ENCODE peak calls at places on chromosomes 5 and 9, in four cellular contexts. One of them, this sample, is unnamed. For H3K4me1, the result is how much of the 10 kb centered on the place peaks cover.

GRCh38 chr5:124628721-124629596 is 117.5 kb downstream of the ZNF608 start:
- DNase-seq in HCT116: peak
- DNase-seq in ovary: no peak
- DNase-seq in A549: peak
- DNase-seq in this sample: no peak

GRCh38 chr9:6968271-6968670 is 210.5 kb downstream of the KDM4C start:
- DNase-seq in HCT116: no peak
- DNase-seq in A549: no peak
- DNase-seq in ovary: no peak
- DNase-seq in this sample: no peak

GRCh38 chr5:106094128-106094726 is 1576.5 kb downstream of the EFNA5 start:
- DNase-seq in ovary: no peak
- DNase-seq in A549: peak
- DNase-seq in HCT116: no peak
- DNase-seq in this sample: no peak

GRCh38 chr9:79129865-79130480 is 441.8 kb upstream of the TLE4 start:
- DNase-seq in HCT116: peak
- DNase-seq in A549: peak
- DNase-seq in ovary: peak
- DNase-seq in this sample: no peak

GRCh38 chr9:33164138-33164809 is 2.9 kb downstream of the B4GALT1 start:
- DNase-seq in HCT116: no peak
- DNase-seq in ovary: peak
- DNase-seq in A549: no peak
- DNase-seq in this sample: no peak

GRCh38 chr9:22030101-22030598 is 21.0 kb upstream of the CDKN2B start:
- DNase-seq in A549: no peak
- DNase-seq in ovary: no peak
- DNase-seq in HCT116: no peak
- DNase-seq in this sample: no peak

GRCh38 chr5:51225671-51226419 is 157.4 kb upstream of the ISL1 start:
- DNase-seq in ovary: no peak
- DNase-seq in A549: no peak
- DNase-seq in HCT116: no peak
- DNase-seq in this sample: no peak

GRCh38 chr9:133979124-133979920 is 12.8 kb downstream of the VAV2 start:
- DNase-seq in ovary: no peak
- DNase-seq in HCT116: no peak
- DNase-seq in A549: no peak
- DNase-seq in this sample: no peak

GRCh38 chr5:35442916-35443639 is 174.6 kb upstream of the SPEF2 start:
- DNase-seq in HCT116: no peak
- DNase-seq in A549: no peak
- DNase-seq in ovary: no peak
- DNase-seq in this sample: no peak

GRCh38 chr9:77980622-77981021 is 51.0 kb downstream of the GNAQ start:
- DNase-seq in ovary: no peak
- DNase-seq in HCT116: no peak
- DNase-seq in A549: no peak
- DNase-seq in this sample: no peak

GRCh38 chr9:84592918-84593317 is 76.6 kb upstream of the NTRK2 start:
- DNase-seq in A549: no peak
- DNase-seq in HCT116: no peak
- DNase-seq in ovary: no peak
- DNase-seq in this sample: no peak

GRCh38 chr5:98424681-98425454 is 348.6 kb upstream of the RGMB start:
- DNase-seq in ovary: no peak
- DNase-seq in HCT116: no peak
- DNase-seq in A549: no peak
- DNase-seq in this sample: no peak

GRCh38 chr5:143400541-143401252 is 2.8 kb downstream of the NR3C1 start:
- DNase-seq in A549: peak
- DNase-seq in HCT116: no peak
- DNase-seq in ovary: no peak
- DNase-seq in this sample: no peak

GRCh38 chr5:160493806-160494317 is 72.2 kb downstream of the PTTG1 start:
- DNase-seq in A549: no peak
- DNase-seq in HCT116: no peak
- DNase-seq in ovary: no peak
- DNase-seq in this sample: no peak

GRCh38 chr5:2702096-2702879 is 49.2 kb downstream of the IRX2 start:
- DNase-seq in HCT116: no peak
- DNase-seq in A549: no peak
- DNase-seq in ovary: no peak
- DNase-seq in this sample: no peak

GRCh38 chr5:120614512-120614911 is 150.4 kb downstream of the PRR16 start:
- DNase-seq in A549: no peak
- DNase-seq in HCT116: no peak
- DNase-seq in ovary: no peak
- DNase-seq in this sample: no peak

GRCh38 chr5:100647461-100648230 is 112.5 kb downstream of the FAM174A start:
- DNase-seq in HCT116: no peak
- DNase-seq in ovary: peak
- DNase-seq in A549: peak
- DNase-seq in this sample: no peak

GRCh38 chr9:116103976-116104820 is 49.4 kb upstream of the PAPPA start:
- DNase-seq in HCT116: no peak
- DNase-seq in ovary: no peak
- DNase-seq in A549: no peak
- DNase-seq in this sample: no peak

GRCh38 chr5:118531276-118531675 is 457.1 kb downstream of the DTWD2 start:
- DNase-seq in ovary: no peak
- DNase-seq in HCT116: no peak
- DNase-seq in A549: no peak
- DNase-seq in this sample: no peak

GRCh38 chr5:133627180-133627579 is 14.8 kb upstream of the FSTL4 start:
- DNase-seq in A549: no peak
- DNase-seq in HCT116: no peak
- DNase-seq in ovary: no peak
- DNase-seq in this sample: no peak

GRCh38 chr5:29896651-29897050 is 1296.8 kb upstream of the CDH6 start:
- DNase-seq in A549: no peak
- DNase-seq in HCT116: no peak
- DNase-seq in ovary: no peak
- DNase-seq in this sample: no peak

GRCh38 chr9:96327694-96328352 is 25.8 kb upstream of the HSD17B3 start:
- DNase-seq in HCT116: no peak
- DNase-seq in ovary: peak
- DNase-seq in A549: peak
- DNase-seq in this sample: peak

GRCh38 chr5:43891112-43891511 is 288.1 kb downstream of the NNT start:
- DNase-seq in HCT116: no peak
- DNase-seq in A549: no peak
- DNase-seq in ovary: no peak
- DNase-seq in this sample: no peak

GRCh38 chr9:123568691-123569342 is 212.8 kb downstream of the CRB2 start:
- DNase-seq in HCT116: no peak
- DNase-seq in ovary: no peak
- DNase-seq in A549: no peak
- DNase-seq in this sample: no peak

GRCh38 chr5:151202381-151203139 is 21.3 kb downstream of the CCDC69 start:
- DNase-seq in HCT116: peak
- DNase-seq in A549: peak
- DNase-seq in ovary: no peak
- DNase-seq in this sample: no peak

GRCh38 chr5:16784088-16784487 is 152.0 kb downstream of the MYO10 start:
- DNase-seq in ovary: no peak
- DNase-seq in HCT116: no peak
- DNase-seq in A549: no peak
- DNase-seq in this sample: no peak

GRCh38 chr5:153983885-153984284 is 54.8 kb downstream of the FAM114A2 start:
- DNase-seq in HCT116: no peak
- DNase-seq in ovary: no peak
- DNase-seq in A549: no peak
- DNase-seq in this sample: no peak

GRCh38 chr5:141032626-141033025 is 18.5 kb upstream of the PCDHB1 start:
- DNase-seq in A549: no peak
- DNase-seq in HCT116: no peak
- DNase-seq in ovary: no peak
- DNase-seq in this sample: no peak

GRCh38 chr5:39273314-39273954 is 54.1 kb upstream of the FYB1 start:
- DNase-seq in A549: no peak
- DNase-seq in HCT116: no peak
- DNase-seq in ovary: no peak
- DNase-seq in this sample: no peak

GRCh38 chr9:135141183-135141774 is 53.8 kb downstream of the OLFM1 start:
- DNase-seq in HCT116: no peak
- DNase-seq in A549: no peak
- DNase-seq in ovary: no peak
- DNase-seq in this sample: no peak

GRCh38 chr5:10030219-10030831 is 219.4 kb downstream of the ATPSCKMT start:
- DNase-seq in A549: peak
- DNase-seq in HCT116: peak
- DNase-seq in ovary: no peak
- DNase-seq in this sample: no peak

GRCh38 chr5:107652839-107653607 is 17.7 kb downstream of the EFNA5 start:
- DNase-seq in HCT116: no peak
- DNase-seq in A549: no peak
- DNase-seq in ovary: no peak
- DNase-seq in this sample: no peak

GRCh38 chr5:63127054-63127453 is 548.4 kb downstream of the LRRC70 start:
- DNase-seq in ovary: no peak
- DNase-seq in A549: no peak
- DNase-seq in HCT116: no peak
- DNase-seq in this sample: no peak

GRCh38 chr9:136566553-136566895 is 20.7 kb upstream of the NOTCH1 start:
- DNase-seq in HCT116: no peak
- DNase-seq in ovary: no peak
- DNase-seq in A549: no peak
- DNase-seq in this sample: no peak

GRCh38 chr5:169350016-169350415 is 49.1 kb upstream of the SLIT3 start:
- DNase-seq in ovary: no peak
- DNase-seq in A549: peak
- DNase-seq in HCT116: no peak
- DNase-seq in this sample: no peak

GRCh38 chr9:84731696-84732095 is 62.2 kb downstream of the NTRK2 start:
- DNase-seq in HCT116: no peak
- DNase-seq in A549: no peak
- DNase-seq in ovary: no peak
- DNase-seq in this sample: no peak

GRCh38 chr9:113492343-113493079 is 29.0 kb downstream of the RGS3 start:
- DNase-seq in ovary: no peak
- DNase-seq in HCT116: no peak
- DNase-seq in A549: no peak
- DNase-seq in this sample: no peak
- H3K27ac ChIP-seq in ovary: no peak
- H3K27ac ChIP-seq in HCT116: no peak
- H3K27ac ChIP-seq in A549: no peak
- H3K27ac ChIP-seq in this sample: peak

DNA sequence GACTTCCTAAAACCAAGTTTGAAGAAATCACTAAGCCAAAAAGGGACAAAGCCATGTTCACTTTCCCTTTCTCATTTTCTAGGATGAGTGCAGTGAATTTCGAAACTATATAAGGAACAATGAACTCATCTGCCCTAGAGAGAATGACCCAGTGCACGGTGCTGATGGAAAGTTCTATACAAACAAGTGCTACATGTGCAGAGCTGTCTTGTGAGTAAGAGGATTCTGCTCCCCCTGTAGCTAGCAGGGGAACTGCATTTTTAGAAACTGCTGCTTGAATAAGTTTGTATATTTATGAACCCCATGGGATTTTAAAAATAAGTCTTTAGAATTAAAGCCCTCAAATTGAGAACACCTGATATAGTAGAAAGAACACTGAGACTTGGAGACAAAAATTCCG is 42.7 kb upstream of the SPINK14 start:
- DNase-seq in A549: peak
- DNase-seq in HCT116: no peak
- DNase-seq in ovary: no peak
- DNase-seq in this sample: no peak
- TF ChIP-seq CTCF in A549: no peak
- TF ChIP-seq CTCF in HCT116: no peak
- TF ChIP-seq CTCF in ovary: no peak
- TF ChIP-seq CTCF in this sample: no peak

GRCh38 chr9:93267681-93268505 is 84.0 kb downstream of the WNK2 start:
- DNase-seq in ovary: peak
- DNase-seq in A549: no peak
- DNase-seq in HCT116: no peak
- DNase-seq in this sample: no peak
- H3K4me1 ChIP-seq in ovary: under half
- H3K4me1 ChIP-seq in A549: under half
- H3K4me1 ChIP-seq in HCT116: under half
- H3K4me1 ChIP-seq in this sample: under half

DNA sequence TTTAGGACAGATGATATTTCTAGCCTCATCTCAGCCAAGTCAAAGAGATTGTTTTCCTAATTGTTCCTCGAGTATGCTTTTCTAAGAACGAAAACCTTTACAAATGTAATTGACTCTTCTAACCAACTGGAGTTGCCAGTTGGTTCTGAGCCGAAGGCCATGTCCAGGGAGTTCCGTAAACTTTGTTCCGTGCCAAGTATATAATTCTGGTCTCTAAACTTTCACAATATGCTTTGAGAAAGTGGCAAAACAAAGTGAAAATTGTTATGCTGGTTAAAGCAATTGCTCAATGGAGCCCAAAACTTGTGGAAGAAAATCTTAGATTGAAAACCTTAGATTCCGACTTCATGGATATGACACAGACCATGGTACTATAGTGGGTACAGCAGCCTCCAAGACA is 160.7 kb downstream of the CEMIP2 start:
- DNase-seq in HCT116: no peak
- DNase-seq in ovary: peak
- DNase-seq in A549: no peak
- DNase-seq in this sample: no peak
- H3K27ac ChIP-seq in HCT116: no peak
- H3K27ac ChIP-seq in ovary: no peak
- H3K27ac ChIP-seq in A549: peak
- H3K27ac ChIP-seq in this sample: no peak

This sample was measured in thoracic aorta.